ENCODE peak calls at places on chromosomes 12 and 14, in six cellular contexts. W, L, V, Y, Z and B are unnamed samples.

GRCh38 chr12:96199465-96199864 is 5.3 kb downstream of the ELK3 start:
- DNase-seq in W (no peak), L (no peak), V (no peak), Y (no peak), Z (no peak), B (no peak)

GRCh38 chr12:92928431-92928961 is 599 bp downstream of the EEA1 start:
- DNase-seq in W (no peak), L (no peak), V (no peak), Y (peak; percentile 38), Z (peak; percentile 75), B (peak; percentile 15)

GRCh38 chr14:63343878-63344277 is 25.1 kb upstream of the GPHB5 start:
- DNase-seq in W (no peak), L (no peak), V (no peak), Y (no peak), Z (no peak), B (no peak)

GRCh38 chr12:43976027-43976426 is 140.1 kb downstream of the TMEM117 start:
- DNase-seq in W (no peak), L (no peak), V (no peak), Y (no peak), Z (no peak), B (no peak)

GRCh38 chr12:112179341-112179740 is 54.0 kb downstream of the TRAFD1 start:
- DNase-seq in W (no peak), L (no peak), V (no peak), Y (no peak), Z (peak; percentile 52), B (no peak)

GRCh38 chr14:62206456-62206855 is 444.2 kb downstream of the SNAPC1 start:
- DNase-seq in W (no peak), L (no peak), V (peak; percentile 11), Y (no peak), Z (no peak), B (no peak)

GRCh38 chr14:86665975-86666374 is 1136.0 kb downstream of the FLRT2 start:
- DNase-seq in W (no peak), L (no peak), V (no peak), Y (no peak), Z (no peak), B (no peak)

GRCh38 chr14:53190938-53191337 is 37.8 kb upstream of the DDHD1 start:
- DNase-seq in W (no peak), L (no peak), V (no peak), Y (no peak), Z (no peak), B (peak; percentile 24)

GRCh38 chr12:58920956-58921861 is 905 bp upstream of the LRIG3 start:
- DNase-seq in W (no peak), L (peak; percentile 81), V (no peak), Y (no peak), Z (no peak), B (no peak)

GRCh38 chr14:37172024-37172869 is at the start of gene SLC25A21:
- DNase-seq in W (peak; percentile 84), L (peak; percentile 56), V (peak; percentile 69), Y (no peak), Z (peak; percentile 87), B (peak; percentile 84)

GRCh38 chr14:93115920-93116675 is at the start of gene ITPK1:
- DNase-seq in W (peak; percentile 28), L (peak; percentile 74), V (peak; percentile 49), Y (peak; percentile 41), Z (peak; percentile 80), B (peak; percentile 41)

GRCh38 chr12:58433969-58434368 is 486.3 kb downstream of the LRIG3 start:
- DNase-seq in W (no peak), L (no peak), V (peak; percentile 76), Y (no peak), Z (no peak), B (peak; percentile 53)

GRCh38 chr12:103808239-103808880 is 32.7 kb downstream of the NT5DC3 start:
- DNase-seq in W (no peak), L (no peak), V (no peak), Y (no peak), Z (peak; percentile 47), B (no peak)

GRCh38 chr12:57744194-57744776 is 554 bp upstream of the TSPAN31 start:
- DNase-seq in W (no peak), L (peak; percentile 69), V (no peak), Y (no peak), Z (peak; percentile 93), B (no peak)

GRCh38 chr14:38207830-38208815 is at the start of gene SSTR1:
- DNase-seq in W (peak; percentile 13), L (peak; percentile 14), V (no peak), Y (no peak), Z (no peak), B (no peak)

GRCh38 chr12:505221-505620 is 45.5 kb downstream of the B4GALNT3 start:
- DNase-seq in W (no peak), L (no peak), V (no peak), Y (no peak), Z (no peak), B (no peak)

GRCh38 chr12:68455676-68456345 is 123.6 kb upstream of the MDM1 start:
- DNase-seq in W (no peak), L (no peak), V (no peak), Y (no peak), Z (no peak), B (no peak)

GRCh38 chr14:84006643-84007137 is 1523.3 kb upstream of the FLRT2 start:
- DNase-seq in W (no peak), L (no peak), V (peak; percentile 2), Y (no peak), Z (no peak), B (peak; percentile 13)

GRCh38 chr12:42426733-42427132 is 100.8 kb downstream of the PPHLN1 start:
- DNase-seq in W (peak; percentile 80), L (no peak), V (peak; percentile 36), Y (no peak), Z (no peak), B (peak; percentile 55)

GRCh38 chr12:100962086-100962712 is 167.6 kb downstream of the ANO4 start:
- DNase-seq in W (no peak), L (no peak), V (no peak), Y (no peak), Z (no peak), B (no peak)

GRCh38 chr12:29614926-29615325 is 117.4 kb upstream of the OVCH1 start:
- DNase-seq in W (no peak), L (no peak), V (peak; percentile 1), Y (no peak), Z (no peak), B (no peak)

GRCh38 chr12:72134934-72135333 is 137.2 kb upstream of the TRHDE start:
- DNase-seq in W (no peak), L (no peak), V (no peak), Y (no peak), Z (no peak), B (no peak)

GRCh38 chr14:90509403-90509802 is 112.6 kb downstream of the CALM1 start:
- DNase-seq in W (no peak), L (no peak), V (no peak), Y (no peak), Z (no peak), B (no peak)

GRCh38 chr14:103273847-103274615 is 60.0 kb upstream of the EIF5 start:
- DNase-seq in W (no peak), L (no peak), V (no peak), Y (no peak), Z (no peak), B (no peak)

GRCh38 chr12:51874013-51874412 is 13.9 kb upstream of the ANKRD33 start:
- DNase-seq in W (no peak), L (no peak), V (no peak), Y (no peak), Z (no peak), B (no peak)

GRCh38 chr12:52236386-52237050 is 3.5 kb downstream of the KRT7 start:
- DNase-seq in W (no peak), L (no peak), V (no peak), Y (no peak), Z (peak; percentile 36), B (no peak)

GRCh38 chr12:16604853-16605252 is 1.1 kb downstream of the LMO3 start:
- DNase-seq in W (no peak), L (no peak), V (no peak), Y (no peak), Z (peak; percentile 76), B (no peak)

GRCh38 chr12:120488057-120488660 is 7.8 kb upstream of the DYNLL1 start:
- DNase-seq in W (no peak), L (no peak), V (no peak), Y (no peak), Z (no peak), B (no peak)

GRCh38 chr14:69318241-69318640 is 58.3 kb downstream of the GALNT16 start:
- DNase-seq in W (peak; percentile 47), L (no peak), V (no peak), Y (no peak), Z (no peak), B (no peak)

GRCh38 chr12:6215932-6216494 is 15.8 kb downstream of the CD9 start:
- DNase-seq in W (peak; percentile 99), L (no peak), V (peak; percentile 93), Y (no peak), Z (peak; percentile 96), B (peak; percentile 99)

GRCh38 chr12:87596636-87597035 is 432.6 kb downstream of the C12orf50 start:
- DNase-seq in W (no peak), L (no peak), V (no peak), Y (no peak), Z (no peak), B (no peak)

GRCh38 chr14:38987781-38988180 is 115.3 kb downstream of the SEC23A start:
- DNase-seq in W (no peak), L (no peak), V (no peak), Y (no peak), Z (no peak), B (no peak)

GRCh38 chr12:105257321-105257728 is 21.4 kb upstream of the APPL2 start:
- DNase-seq in W (peak; percentile 61), L (no peak), V (peak; percentile 91), Y (no peak), Z (no peak), B (peak; percentile 93)

GRCh38 chr14:90756755-90757345 is 59.4 kb downstream of the TTC7B start:
- DNase-seq in W (no peak), L (no peak), V (no peak), Y (no peak), Z (no peak), B (no peak)